ENCODE peak calls at places on chromosomes 16 and 17, in seven cellular contexts. F, Y, R, U, S, I and K are unnamed samples.

GRCh38 chr16:2776500-2777139 is 460 bp downstream of the ELOB start:
- DNase-seq in S (no peak), R (peak), F (no peak), I (no peak), U (no peak), Y (no peak), K (peak)

GRCh38 chr17:40542562-40543411 is 22.5 kb downstream of the CCR7 start:
- DNase-seq in S (no peak), R (no peak), F (peak), I (peak), U (no peak), Y (peak), K (no peak)

GRCh38 chr16:71610447-71610846 is 15.5 kb upstream of the MARVELD3 start:
- DNase-seq in I (no peak), F (no peak), Y (no peak), R (no peak), U (no peak), S (no peak), K (peak)

GRCh38 chr17:75153854-75154194 is 488 bp downstream of the JPT1 start:
- DNase-seq in R (peak), I (no peak), S (peak), Y (no peak), U (no peak), F (no peak), K (no peak)

GRCh38 chr17:1644493-1645206 is 882 bp downstream of the SCARF1 start:
- DNase-seq in S (no peak), I (no peak), R (no peak), U (no peak), Y (no peak), F (no peak), K (peak)

GRCh38 chr17:32486701-32487459 is at the start of gene CDK5R1:
- DNase-seq in F (peak), U (no peak), R (peak), S (peak), I (peak), Y (peak), K (peak)

GRCh38 chr16:21033707-21034106 is 116.9 kb downstream of the DNAH3 start:
- DNase-seq in R (no peak), U (peak), I (no peak), Y (no peak), F (no peak), S (no peak), K (no peak)

GRCh38 chr16:48109496-48109895 is 46.3 kb downstream of the ABCC12 start:
- DNase-seq in I (no peak), U (no peak), Y (no peak), S (no peak), F (no peak), R (no peak), K (no peak)

GRCh38 chr17:57607553-57608120 is 137.5 kb downstream of the CCDC182 start:
- DNase-seq in I (no peak), Y (no peak), S (no peak), F (no peak), U (no peak), R (no peak), K (peak)

GRCh38 chr16:31876955-31877828 is 3.6 kb downstream of the ZNF267 start:
- DNase-seq in F (no peak), Y (peak), R (no peak), U (no peak), I (no peak), S (no peak), K (peak)

GRCh38 chr17:80000136-80000535 is 35.5 kb downstream of the TBC1D16 start:
- DNase-seq in I (no peak), Y (no peak), F (no peak), U (no peak), S (no peak), R (no peak), K (no peak)

GRCh38 chr17:15886804-15887203 is 58.1 kb upstream of the ADORA2B start:
- DNase-seq in R (no peak), S (no peak), F (no peak), Y (no peak), U (no peak), I (no peak), K (no peak)

GRCh38 chr17:38590988-38591758 is 14.6 kb downstream of the SRCIN1 start:
- DNase-seq in R (no peak), I (no peak), U (no peak), Y (no peak), F (peak), S (no peak), K (no peak)

GRCh38 chr17:29246638-29247037 is at the start of gene CRYBA1:
- DNase-seq in U (no peak), I (no peak), R (peak), F (no peak), S (no peak), Y (no peak), K (no peak)